ENCODE peak calls at places on chromosomes 2 and 18, in five cellular contexts. H is WTC11; K is RPMI8226; X is activated T-cell treated with anti-CD3 and anti-CD28 coated beads, Interleukin-2, amount 50 U/mL, for 72 hours; V is effector memory CD8-positive, alpha-beta T cell. J is an unnamed sample.

GRCh38 chr18:48929951-48930713 is 20.6 kb downstream of the SMAD7 start:
- DNase-seq in H (no peak), K (no peak), X (no peak), V (no peak), J (no peak)

GRCh38 chr18:55489034-55489741 is 98.8 kb downstream of the TCF4 start:
- DNase-seq in H (no peak), K (peak), X (peak), V (no peak), J (no peak)

GRCh38 chr2:228417526-228417925 is 236.0 kb upstream of the SPHKAP start:
- DNase-seq in H (no peak), K (peak), X (no peak), V (no peak), J (no peak)

GRCh38 chr2:128808462-128809255 is 490.0 kb upstream of the HS6ST1 start:
- DNase-seq in H (no peak), K (no peak), X (no peak), V (no peak), J (no peak)

GRCh38 chr18:48832961-48833700 is 117.6 kb downstream of the SMAD7 start:
- DNase-seq in H (peak), K (peak), X (no peak), V (no peak), J (no peak)

GRCh38 chr2:8586397-8587051 is 95.3 kb upstream of the ID2 start:
- DNase-seq in H (no peak), K (no peak), X (no peak), V (no peak), J (no peak)

GRCh38 chr2:113133696-113134558 is 6.5 kb downstream of the IL1RN start:
- DNase-seq in H (no peak), K (no peak), X (peak), V (no peak), J (no peak)

GRCh38 chr2:120829633-120830025 is 94.0 kb downstream of the GLI2 start:
- DNase-seq in H (no peak), K (no peak), X (no peak), V (no peak), J (no peak)

GRCh38 chr2:170432823-170433222 is 254.9 kb downstream of the MYO3B start:
- DNase-seq in H (no peak), K (no peak), X (no peak), V (no peak), J (no peak)

GRCh38 chr2:75222527-75222926 is 23.2 kb upstream of the TACR1 start:
- DNase-seq in H (no peak), K (no peak), X (no peak), V (no peak), J (no peak)

GRCh38 chr2:205130111-205130829 is 552.0 kb upstream of the NRP2 start:
- DNase-seq in H (no peak), K (no peak), X (no peak), V (no peak), J (no peak)

GRCh38 chr2:221999702-222000101 is 299.1 kb downstream of the PAX3 start:
- DNase-seq in H (no peak), K (no peak), X (no peak), V (no peak), J (no peak)

GRCh38 chr2:237222178-237222577 is 136.5 kb downstream of the COPS8 start:
- DNase-seq in H (no peak), K (no peak), X (no peak), V (no peak), J (no peak)

GRCh38 chr2:175317741-175318140 is 136.2 kb upstream of the ATP5MC3 start:
- DNase-seq in H (no peak), K (no peak), X (no peak), V (no peak), J (no peak)

GRCh38 chr2:191126386-191126785 is 24.4 kb downstream of the STAT4 start:
- DNase-seq in H (no peak), K (no peak), X (no peak), V (peak), J (no peak)

GRCh38 chr2:218015831-218016521 is 13.2 kb upstream of the TNS1 start:
- DNase-seq in H (no peak), K (no peak), X (no peak), V (no peak), J (no peak)

GRCh38 chr18:51107082-51107481 is 77.1 kb downstream of the SMAD4 start:
- DNase-seq in H (no peak), K (peak), X (no peak), V (no peak), J (peak)

GRCh38 chr2:26422947-26423629 is 21.4 kb downstream of the DRC1 start:
- DNase-seq in H (no peak), K (no peak), X (no peak), V (no peak), J (no peak)

GRCh38 chr2:94994063-94994913 is 31.2 kb upstream of the MAL start:
- DNase-seq in H (no peak), K (no peak), X (no peak), V (no peak), J (no peak)

GRCh38 chr2:232668805-232669444 is 28.2 kb upstream of the GIGYF2 start:
- DNase-seq in H (peak), K (no peak), X (no peak), V (no peak), J (no peak)

GRCh38 chr2:9467687-9468086 is 6.7 kb upstream of the IAH1 start:
- DNase-seq in H (no peak), K (no peak), X (no peak), V (no peak), J (no peak)

GRCh38 chr2:45782436-45782835 is 131.0 kb downstream of the PRKCE start:
- DNase-seq in H (no peak), K (no peak), X (no peak), V (no peak), J (no peak)

GRCh38 chr2:236194786-236195185 is 26.6 kb upstream of the GBX2 start:
- DNase-seq in H (no peak), K (no peak), X (no peak), V (no peak), J (no peak)

GRCh38 chr2:73089270-73090030 is 17.9 kb upstream of the SFXN5 start:
- DNase-seq in H (no peak), K (no peak), X (no peak), V (no peak), J (no peak)

GRCh38 chr2:235055891-235056516 is 104.2 kb downstream of the SH3BP4 start:
- DNase-seq in H (peak), K (peak), X (no peak), V (no peak), J (no peak)

GRCh38 chr18:12086249-12086648 is 7.4 kb upstream of the ANKRD62 start:
- DNase-seq in H (no peak), K (peak), X (no peak), V (no peak), J (no peak)

GRCh38 chr2:119142822-119143221 is 15.7 kb downstream of the C1QL2 start:
- DNase-seq in H (no peak), K (no peak), X (no peak), V (no peak), J (no peak)

GRCh38 chr2:233247116-233247515 is 4.4 kb upstream of the ATG16L1 start:
- DNase-seq in H (no peak), K (no peak), X (no peak), V (no peak), J (no peak)

GRCh38 chr2:210252699-210253606 is 27.7 kb upstream of the ACADL start:
- DNase-seq in H (no peak), K (peak), X (no peak), V (no peak), J (no peak)

GRCh38 chr2:65416945-65417344 is 15.5 kb downstream of the SPRED2 start:
- DNase-seq in H (no peak), K (peak), X (no peak), V (no peak), J (no peak)

GRCh38 chr2:127661072-127661618 is 14.2 kb downstream of the LIMS2 start:
- DNase-seq in H (peak), K (no peak), X (no peak), V (no peak), J (no peak)

GRCh38 chr18:79520473-79521390 is 125.0 kb downstream of the NFATC1 start:
- DNase-seq in H (no peak), K (no peak), X (no peak), V (no peak), J (no peak)

GRCh38 chr2:72895759-72896281 is 8.6 kb downstream of the SPR start:
- DNase-seq in H (no peak), K (no peak), X (no peak), V (no peak), J (no peak)

GRCh38 chr2:230674930-230675672 is 37.5 kb upstream of the CAB39 start:
- DNase-seq in H (no peak), K (no peak), X (no peak), V (no peak), J (no peak)

GRCh38 chr2:2147024-2147900 is 183.8 kb downstream of the MYT1L start:
- DNase-seq in H (no peak), K (no peak), X (no peak), V (no peak), J (no peak)

GRCh38 chr2:96148410-96149217 is 3.4 kb upstream of the DUSP2 start:
- DNase-seq in H (peak), K (peak), X (peak), V (peak), J (peak)

J was measured in GM13977.